ENCODE peak calls at places on chromosomes 6 and 20, in four cellular contexts. Y is mesendoderm, C is H1, Z is trophoblast cell. K is an unnamed sample. For H3K79me2, the result is how much of the 10 kb centered on the place peaks cover.

GRCh38 chr6:154447929-154448328 is 62.6 kb downstream of the CNKSR3 start:
- DNase-seq in Y (no peak), C (no peak), Z (no peak), K (no peak)

GRCh38 chr6:38193486-38194281 is 374.2 kb downstream of the ZFAND3 start:
- DNase-seq in Y (no peak), C (no peak), Z (no peak), K (no peak)

GRCh38 chr6:3280091-3280490 is 21.3 kb downstream of the PSMG4 start:
- DNase-seq in Y (no peak), C (no peak), Z (no peak), K (no peak)

GRCh38 chr6:120871416-120872261 is 462.6 kb downstream of the TBC1D32 start:
- DNase-seq in Y (no peak), C (no peak), Z (no peak), K (peak)

GRCh38 chr20:21698494-21699215 is 6.8 kb upstream of the PAX1 start:
- DNase-seq in Y (no peak), C (no peak), Z (no peak), K (no peak)

GRCh38 chr20:34562643-34563042 is 4.1 kb downstream of the MAP1LC3A start:
- DNase-seq in Y (peak), C (no peak), Z (no peak), K (peak)

GRCh38 chr6:90241229-90241873 is 55.3 kb downstream of the BACH2 start:
- DNase-seq in Y (peak), C (no peak), Z (no peak), K (no peak)

GRCh38 chr6:168995526-168996100 is 258.0 kb downstream of the THBS2 start:
- DNase-seq in Y (no peak), C (no peak), Z (no peak), K (no peak)

GRCh38 chr6:87656857-87657256 is 45.2 kb downstream of the AKIRIN2 start:
- DNase-seq in Y (no peak), C (no peak), Z (no peak), K (no peak)

GRCh38 chr20:24686156-24686555 is 216.7 kb downstream of the SYNDIG1 start:
- DNase-seq in Y (no peak), C (no peak), Z (no peak), K (no peak)

GRCh38 chr6:37717836-37718251 is 20.2 kb upstream of the MDGA1 start:
- DNase-seq in Y (no peak), C (no peak), Z (no peak), K (no peak)

GRCh38 chr6:43942011-43942442 is 172.0 kb downstream of the VEGFA start:
- DNase-seq in Y (peak), C (no peak), Z (no peak), K (peak)

DNA sequence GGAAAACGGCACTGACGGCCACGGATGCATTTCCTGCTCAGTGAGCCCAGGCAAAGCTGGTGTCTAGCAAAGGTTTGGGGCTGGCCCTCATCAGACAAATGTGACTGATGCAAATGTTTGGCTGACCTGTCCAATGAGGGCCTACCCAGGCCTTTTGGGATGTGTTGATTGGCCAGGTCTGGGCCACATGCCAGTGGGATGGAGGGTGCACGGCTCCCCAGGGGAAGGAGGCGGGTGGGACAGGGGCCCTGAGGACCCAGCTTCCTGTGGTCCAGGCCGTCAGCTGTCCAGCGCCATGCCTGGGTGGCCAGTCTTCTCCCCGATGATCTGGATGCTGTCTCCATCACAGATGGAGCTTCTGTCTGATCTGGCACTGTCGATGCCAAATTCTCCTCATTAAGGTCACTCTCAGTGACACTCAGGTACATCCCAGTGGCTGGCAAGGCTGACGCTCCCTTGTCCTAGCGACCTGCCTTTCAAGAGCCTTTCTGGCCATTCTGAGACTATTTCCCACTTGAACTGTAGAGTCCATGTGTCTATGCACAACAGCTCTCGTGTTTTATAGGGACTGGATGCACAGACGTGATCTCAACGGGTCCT is 43.0 kb downstream of the NTSR1 start:
- DNase-seq in Y (no peak), C (no peak), Z (no peak), K (no peak)
- H3K18ac ChIP-seq in Y (no peak), C (peak), Z (no peak), K (no peak)

DNA sequence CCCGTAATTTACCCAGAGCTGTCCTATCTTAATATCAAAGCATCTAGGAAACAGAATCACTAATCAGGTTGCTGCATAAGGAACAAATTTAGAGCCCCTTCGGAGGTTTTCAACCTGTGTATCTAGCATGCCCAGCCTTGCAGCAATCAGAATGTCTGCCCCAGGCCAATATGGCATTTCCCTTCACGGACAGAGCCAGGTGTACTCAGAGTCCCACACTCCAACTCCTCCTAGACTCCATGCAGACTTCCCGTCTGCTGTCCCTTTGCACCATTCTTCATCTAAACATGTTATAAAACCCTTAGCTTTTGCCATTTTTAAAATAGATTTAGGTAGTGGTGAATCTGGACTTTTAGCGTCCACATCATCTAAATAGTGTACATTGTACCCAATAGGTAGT is 61.0 kb downstream of the ZHX3 start:
- DNase-seq in Y (no peak), C (no peak), Z (no peak), K (no peak)
- H3K79me2 ChIP-seq in Y (under half), C (under half), Z (under half), K (under half)

GRCh38 chr6:113856011-113856551 is 1.1 kb upstream of the MARCKS start:
- DNase-seq in Y (peak), C (no peak), Z (peak), K (peak)

GRCh38 chr6:113855500-113856010 is 1.6 kb upstream of the MARCKS start:
- DNase-seq in Y (no peak), C (no peak), Z (no peak), K (no peak)

GRCh38 chr6:113854531-113855499 is 2.3 kb upstream of the MARCKS start:
- DNase-seq in Y (peak), C (no peak), Z (peak), K (peak)

GRCh38 chr6:113856571-113857564 is at the start of gene MARCKS:
- DNase-seq in Y (peak), C (no peak), Z (peak), K (peak)

GRCh38 chr6:113853252-113853651 is 3.9 kb upstream of the MARCKS start:
- DNase-seq in Y (no peak), C (no peak), Z (no peak), K (no peak)
- H3K18ac ChIP-seq in Y (no peak), C (no peak), Z (no peak), K (no peak)

GRCh38 chr6:62288974-62289373 is 2.9 kb upstream of the KHDRBS2 start:
- DNase-seq in Y (no peak), C (no peak), Z (no peak), K (no peak)
- H3K79me2 ChIP-seq in Y (under half), C (under half), Z (under half), K (under half)

GRCh38 chr6:111972714-111973678 is 80.9 kb upstream of the CCN6 start:
- DNase-seq in Y (peak), C (no peak), Z (peak), K (no peak)

GRCh38 chr6:111975501-111975900 is 78.4 kb upstream of the CCN6 start:
- DNase-seq in Y (no peak), C (no peak), Z (no peak), K (no peak)

GRCh38 chr6:111973897-111974639 is 79.8 kb upstream of the CCN6 start:
- DNase-seq in Y (no peak), C (no peak), Z (no peak), K (no peak)

GRCh38 chr6:111971181-111971829 is 82.6 kb upstream of the CCN6 start:
- DNase-seq in Y (no peak), C (no peak), Z (no peak), K (no peak)

DNA sequence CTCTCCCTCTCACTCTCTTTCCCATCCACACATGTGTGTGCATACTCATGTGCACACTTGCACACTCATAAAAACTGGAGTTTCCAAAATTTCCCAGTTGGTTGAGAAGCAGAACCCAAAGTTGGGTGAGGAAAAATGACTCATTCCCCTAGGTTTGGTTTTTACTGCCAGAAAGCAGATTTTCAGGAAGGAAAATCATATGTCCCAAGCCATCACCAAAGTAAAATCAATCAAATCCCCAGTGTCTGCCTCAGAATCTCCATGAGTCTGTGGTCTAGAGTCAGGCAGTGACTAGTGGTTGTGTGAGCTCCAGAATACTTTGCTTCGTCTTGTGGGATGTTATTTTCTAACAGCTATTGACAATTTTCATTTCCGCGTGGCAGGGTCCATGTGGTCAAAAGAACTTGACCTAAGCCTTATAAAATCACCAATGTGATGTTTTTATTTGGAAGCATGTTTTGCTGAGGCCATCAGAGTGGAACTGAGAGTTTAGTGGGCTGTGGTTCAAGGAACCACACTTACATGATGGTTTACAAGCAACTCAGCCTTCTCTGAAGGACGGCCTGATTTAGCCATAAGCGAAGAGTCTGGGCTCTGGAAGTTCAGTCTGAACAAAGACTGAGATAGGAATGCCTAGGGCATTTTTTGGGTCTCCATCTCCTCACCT is 81.9 kb upstream of the CCN6 start:
- DNase-seq in Y (no peak), C (no peak), Z (no peak), K (no peak)
- H3K18ac ChIP-seq in Y (no peak), C (no peak), Z (no peak), K (no peak)

GRCh38 chr6:157988700-157989063 is 7.0 kb downstream of the SYNJ2 start:
- DNase-seq in Y (no peak), C (no peak), Z (no peak), K (no peak)

GRCh38 chr6:157993076-157993475 is 11.4 kb downstream of the SYNJ2 start:
- DNase-seq in Y (no peak), C (no peak), Z (no peak), K (no peak)

GRCh38 chr6:157990321-157991066 is 8.8 kb downstream of the SYNJ2 start:
- DNase-seq in Y (no peak), C (no peak), Z (no peak), K (no peak)

GRCh38 chr6:157989541-157990289 is 8.1 kb downstream of the SYNJ2 start:
- DNase-seq in Y (no peak), C (no peak), Z (no peak), K (no peak)

DNA sequence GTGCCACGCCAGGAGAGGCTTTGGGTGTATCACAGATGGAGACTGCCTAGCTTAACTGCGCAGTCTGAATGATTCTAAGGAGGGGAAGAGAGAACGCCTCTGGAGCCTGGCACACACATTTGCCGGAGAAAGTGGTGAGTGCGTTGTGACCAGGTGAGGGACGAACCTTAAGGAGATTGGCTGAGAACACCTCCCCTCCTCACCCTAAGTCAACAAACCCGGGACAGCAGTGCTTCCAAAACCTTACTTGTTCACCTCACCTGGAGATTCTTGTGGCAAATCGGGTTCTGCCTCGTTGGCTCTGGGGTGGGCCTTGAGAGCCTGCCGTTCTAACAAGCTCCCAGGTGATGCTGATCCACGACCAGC is 9.4 kb downstream of the SYNJ2 start:
- DNase-seq in Y (no peak), C (no peak), Z (no peak), K (no peak)
- H3K79me2 ChIP-seq in Y (under half), C (under half), Z (under half), K (under half)

GRCh38 chr6:53543341-53544010 is 1.4 kb downstream of the GCLC start:
- DNase-seq in Y (peak), C (no peak), Z (no peak), K (no peak)
- H3K18ac ChIP-seq in Y (peak), C (peak), Z (no peak), K (no peak)

GRCh38 chr6:118581489-118581959 is 33.4 kb downstream of the PLN start:
- DNase-seq in Y (peak), C (no peak), Z (peak), K (no peak)
- H3K79me2 ChIP-seq in Y (under half), C (under half), Z (under half), K (under half)

GRCh38 chr20:57147185-57147584 is 119.3 kb downstream of the BMP7 start:
- DNase-seq in Y (no peak), C (no peak), Z (no peak), K (no peak)

GRCh38 chr20:57146155-57146554 is 120.3 kb downstream of the BMP7 start:
- DNase-seq in Y (no peak), C (no peak), Z (no peak), K (no peak)

GRCh38 chr20:57150559-57150958 is 115.9 kb downstream of the BMP7 start:
- DNase-seq in Y (no peak), C (no peak), Z (no peak), K (no peak)

GRCh38 chr20:57145089-57145631 is 121.3 kb downstream of the BMP7 start:
- DNase-seq in Y (no peak), C (no peak), Z (no peak), K (no peak)

GRCh38 chr20:57148266-57148665 is 118.2 kb downstream of the BMP7 start:
- DNase-seq in Y (no peak), C (no peak), Z (no peak), K (no peak)
- H3K18ac ChIP-seq in Y (no peak), C (no peak), Z (no peak), K (no peak)

DNA sequence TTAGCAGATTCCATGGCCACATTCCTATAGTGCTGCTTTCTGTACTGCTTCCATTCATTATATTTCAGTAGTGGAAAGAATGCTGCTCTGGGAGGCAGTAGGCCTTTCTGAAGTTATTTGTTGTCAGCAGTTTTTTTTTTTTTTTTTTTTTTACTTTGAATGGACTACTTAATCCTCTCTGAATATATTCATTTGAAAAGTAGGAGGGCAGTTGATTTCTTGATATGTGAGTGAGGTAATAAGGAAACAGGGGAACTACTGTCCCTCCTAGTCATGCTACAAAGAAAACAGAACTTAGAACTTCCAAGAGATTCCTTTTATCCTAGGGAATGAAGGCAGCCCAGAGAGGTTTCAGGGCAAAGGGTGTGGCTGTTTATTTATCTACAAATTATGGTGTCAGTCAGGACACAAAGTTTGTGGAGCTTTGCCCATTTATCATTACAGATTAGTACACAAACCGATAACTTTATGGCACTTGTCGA is 155.9 kb downstream of the JARID2 start:
- DNase-seq in Y (no peak), C (no peak), Z (no peak), K (no peak)
- H3K79me2 ChIP-seq in Y (half or more), C (half or more), Z (under half), K (half or more)

K was measured in H9.